ENCODE peak calls at places on chromosomes 2 and 18, in eight cellular contexts. A is H1, Q is adrenal gland, G is PC-3, F is thoracic aorta, T is right atrium auricular region, N is GM06990, C is cardiac fibroblast. L is an unnamed sample.

GRCh38 chr2:138502253-138503086 is 900 bp downstream of the SPOPL start:
- DNase-seq in T (no peak), G (peak; percentile 39), C (peak; percentile 15), A (no peak), F (no peak), N (no peak), Q (no peak), L (no peak)

GRCh38 chr2:61421611-61422010 is 49.3 kb downstream of the USP34 start:
- DNase-seq in A (no peak), C (no peak), T (no peak), F (no peak), N (no peak), G (no peak), Q (no peak), L (no peak)

GRCh38 chr18:8562914-8563313 is 46.3 kb upstream of the RAB12 start:
- DNase-seq in N (no peak), A (no peak), F (no peak), T (no peak), Q (no peak), G (no peak), C (no peak), L (no peak)

GRCh38 chr2:29920130-29920577 is 1.2 kb downstream of the ALK start:
- DNase-seq in A (no peak), N (peak; percentile 36), C (peak; percentile 11), T (no peak), Q (peak; percentile 57), F (no peak), G (peak; percentile 35), L (peak; percentile 14)

GRCh38 chr18:73880387-73880786 is 267.2 kb downstream of the FBXO15 start:
- DNase-seq in F (no peak), T (no peak), C (peak; percentile 26), N (no peak), G (peak; percentile 43), Q (no peak), A (no peak), L (no peak)

GRCh38 chr18:79625924-79626561 is 53.6 kb upstream of the CTDP1 start:
- DNase-seq in A (no peak), C (no peak), T (no peak), N (no peak), G (no peak), Q (peak; percentile 7), F (no peak), L (no peak)

GRCh38 chr18:31098878-31099277 is 3.3 kb downstream of the DSC2 start:
- DNase-seq in Q (no peak), N (no peak), T (no peak), G (peak; percentile 54), F (no peak), C (no peak), A (no peak), L (no peak)

GRCh38 chr18:13823707-13824395 is at the start of gene MC5R:
- DNase-seq in A (no peak), N (peak; percentile 74), G (peak; percentile 61), C (peak; percentile 36), T (no peak), Q (peak; percentile 35), F (no peak), L (peak; percentile 35)

GRCh38 chr2:170148161-170148560 is 29.8 kb upstream of the MYO3B start:
- DNase-seq in A (no peak), Q (no peak), F (no peak), T (no peak), C (peak; percentile 31), G (peak; percentile 78), N (no peak), L (no peak)

GRCh38 chr2:45748239-45748638 is 96.8 kb downstream of the PRKCE start:
- DNase-seq in A (no peak), C (no peak), G (no peak), N (no peak), T (no peak), F (no peak), Q (no peak), L (peak; percentile 99)

GRCh38 chr18:48137354-48138208 is 207.1 kb upstream of the SMAD2 start:
- DNase-seq in T (no peak), A (no peak), N (no peak), Q (peak; percentile 11), G (peak; percentile 49), F (no peak), C (no peak), L (no peak)

GRCh38 chr18:2114289-2114688 is 457.0 kb downstream of the METTL4 start:
- DNase-seq in C (no peak), F (no peak), A (no peak), N (no peak), Q (no peak), G (no peak), T (no peak), L (no peak)

GRCh38 chr2:53437371-53437770 is 330.2 kb upstream of the CHAC2 start:
- DNase-seq in G (peak; percentile 12), Q (no peak), F (no peak), N (no peak), A (no peak), T (no peak), C (no peak), L (no peak)

GRCh38 chr2:238644095-238645081 is 203.5 kb upstream of the TWIST2 start:
- DNase-seq in A (no peak), N (no peak), T (no peak), Q (peak; percentile 85), C (peak; percentile 93), F (no peak), G (peak; percentile 77), L (peak; percentile 88)

GRCh38 chr2:133726906-133727305 is 158.6 kb upstream of the NCKAP5 start:
- DNase-seq in T (no peak), A (no peak), F (no peak), N (no peak), Q (no peak), C (no peak), G (no peak), L (no peak)

GRCh38 chr2:209771474-209772292 is at the start of gene UNC80:
- DNase-seq in Q (peak; percentile 84), N (no peak), G (peak; percentile 27), T (no peak), C (peak; percentile 55), A (no peak), F (no peak), L (peak; percentile 28)

GRCh38 chr2:83531211-83531610 is 927.9 kb downstream of the SUCLG1 start:
- DNase-seq in T (no peak), Q (no peak), G (no peak), C (no peak), A (no peak), F (no peak), N (no peak), L (no peak)

GRCh38 chr2:29309090-29310054 is 194.2 kb downstream of the CLIP4 start:
- DNase-seq in N (no peak), T (no peak), Q (peak; percentile 67), A (no peak), F (no peak), C (peak; percentile 74), G (peak; percentile 76), L (peak; percentile 68)

GRCh38 chr18:60809937-60810336 is 437.4 kb upstream of the MC4R start:
- DNase-seq in F (no peak), T (no peak), Q (no peak), C (no peak), G (no peak), N (no peak), A (no peak), L (no peak)

GRCh38 chr18:60804412-60804811 is 431.8 kb upstream of the MC4R start:
- DNase-seq in N (no peak), T (no peak), A (peak; percentile 59), Q (no peak), F (no peak), C (no peak), G (no peak), L (no peak)
- H3K4me3 ChIP-seq in N (no peak overlapping the region), T (no peak overlapping the region), A (no peak overlapping the region), Q (no peak overlapping the region), F (no peak overlapping the region), C (no peak overlapping the region), G (no peak overlapping the region), L (no peak overlapping the region)

GRCh38 chr2:96914332-96914731 is 44.5 kb upstream of the SEMA4C start:
- DNase-seq in A (no peak), C (peak; percentile 58), Q (no peak), N (no peak), T (no peak), G (peak; percentile 45), F (no peak), L (peak; percentile 59)

GRCh38 chr2:96918754-96919550 is 49.1 kb upstream of the SEMA4C start:
- DNase-seq in Q (no peak), T (no peak), C (no peak), G (no peak), A (no peak), N (no peak), F (no peak), L (no peak)

GRCh38 chr2:96917008-96917575 is 47.2 kb upstream of the SEMA4C start:
- DNase-seq in Q (no peak), G (peak; percentile 43), N (no peak), T (no peak), C (no peak), A (no peak), F (no peak), L (no peak)

GRCh38 chr2:96918092-96918753 is 48.3 kb upstream of the SEMA4C start:
- DNase-seq in C (no peak), A (no peak), G (no peak), Q (no peak), T (no peak), N (no peak), F (no peak), L (no peak)

GRCh38 chr2:96916156-96917007 is 46.5 kb upstream of the SEMA4C start:
- DNase-seq in C (no peak), G (no peak), Q (no peak), F (no peak), T (no peak), A (no peak), N (no peak), L (peak; percentile 14)
- TF ChIP-seq CTCF in C (no peak), G (peak; percentile 20), Q (no peak), F (no peak), T (no peak), A (peak; percentile 33), N (no peak), L (peak; percentile 25)

GRCh38 chr2:263022-263738 is 652 bp downstream of the SH3YL1 start:
- DNase-seq in C (no peak), N (no peak), Q (no peak), A (no peak), F (no peak), T (no peak), G (peak; percentile 7), L (no peak)
- H3K4me3 ChIP-seq in C (peak overlapping the region; percentile 91), N (peak overlapping the region; percentile 97), Q (no peak overlapping the region), A (peak overlapping the region; percentile 61), F (peak overlapping the region; percentile 85), T (peak overlapping the region; percentile 61), G (peak overlapping the region; percentile 89), L (peak overlapping the region; percentile 90)

DNA sequence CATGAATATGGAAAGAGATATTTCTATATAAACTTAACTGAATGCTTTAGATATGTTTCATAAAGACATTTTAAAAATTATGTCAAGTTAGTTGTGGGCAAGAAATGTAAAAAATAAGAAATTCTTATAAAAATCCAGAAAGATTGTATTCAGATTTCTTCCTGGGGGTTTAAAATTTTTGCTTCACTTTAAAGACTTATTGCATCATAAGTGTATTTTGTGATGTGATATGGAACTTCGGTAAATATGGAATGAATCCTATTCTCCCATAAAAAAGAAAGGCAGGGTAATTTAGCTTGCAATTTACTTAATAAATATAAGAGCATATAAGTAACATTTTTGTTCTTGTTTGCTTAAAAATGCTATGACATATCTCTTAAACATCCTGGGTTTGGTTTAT is 104.8 kb upstream of the CWC22 start:
- DNase-seq in N (no peak), A (no peak), F (no peak), G (no peak), T (no peak), C (no peak), Q (no peak), L (no peak)
- TF ChIP-seq CTCF in N (no peak), A (no peak), F (no peak), G (no peak), T (no peak), C (no peak), Q (no peak), L (no peak)

L was measured in AG10803.